ENCODE peak calls at places on chromosomes 7 and 10, in eight cellular contexts. Z is RWPE1, D is pancreas, F is colonic mucosa, Q is dorsolateral prefrontal cortex, C is HepG2, X is stomach, S is uterus. J is an unnamed sample.

GRCh38 chr10:633279-634245 is 55.9 kb downstream of the DIP2C start:
- DNase-seq in Z (no peak), D (peak), F (no peak), Q (peak), C (peak), X (peak), S (no peak), J (no peak)

GRCh38 chr7:155269766-155270585 is 27.7 kb upstream of the INSIG1 start:
- DNase-seq in Z (no peak), D (no peak), F (no peak), Q (no peak), C (peak), X (no peak), S (no peak), J (no peak)

GRCh38 chr7:137343483-137343841 is at the start of gene PTN:
- DNase-seq in Z (peak), D (peak), F (no peak), Q (peak), C (no peak), X (no peak), S (peak), J (peak)

GRCh38 chr10:90087197-90088007 is 386.0 kb downstream of the KIF20B start:
- DNase-seq in Z (peak), D (no peak), F (no peak), Q (no peak), C (no peak), X (no peak), S (no peak), J (no peak)

GRCh38 chr7:152986369-152986768 is 226.8 kb downstream of the ACTR3B start:
- DNase-seq in Z (no peak), D (no peak), F (no peak), Q (no peak), C (no peak), X (no peak), S (no peak), J (no peak)

GRCh38 chr7:17405786-17406185 is 107.3 kb downstream of the AHR start:
- DNase-seq in Z (peak), D (no peak), F (no peak), Q (no peak), C (peak), X (no peak), S (no peak), J (no peak)

GRCh38 chr7:115779561-115779960 is 251.0 kb downstream of the TFEC start:
- DNase-seq in Z (no peak), D (no peak), F (no peak), Q (no peak), C (no peak), X (no peak), S (no peak), J (no peak)

GRCh38 chr10:74021248-74022055 is 23.5 kb downstream of the VCL start:
- DNase-seq in Z (peak), D (no peak), F (no peak), Q (no peak), C (no peak), X (no peak), S (no peak), J (no peak)

GRCh38 chr10:114239117-114239993 is at the start of gene VWA2:
- DNase-seq in Z (peak), D (peak), F (peak), Q (no peak), C (no peak), X (peak), S (no peak), J (no peak)

GRCh38 chr10:86899670-86900276 is 57.6 kb downstream of the MMRN2 start:
- DNase-seq in Z (peak), D (no peak), F (peak), Q (peak), C (peak), X (peak), S (peak), J (peak)

GRCh38 chr10:95363303-95363912 is 72.6 kb upstream of the PDLIM1 start:
- DNase-seq in Z (peak), D (no peak), F (peak), Q (no peak), C (peak), X (peak), S (peak), J (no peak)

GRCh38 chr7:151566897-151567320 is 47.2 kb upstream of the RHEB start:
- DNase-seq in Z (no peak), D (no peak), F (no peak), Q (no peak), C (no peak), X (no peak), S (peak), J (no peak)

GRCh38 chr10:782751-783648 is 93.5 kb upstream of the DIP2C start:
- DNase-seq in Z (no peak), D (peak), F (peak), Q (no peak), C (no peak), X (peak), S (no peak), J (no peak)

GRCh38 chr10:29658984-29659769 is 24.4 kb upstream of the SVIL start:
- DNase-seq in Z (peak), D (no peak), F (peak), Q (no peak), C (peak), X (peak), S (peak), J (no peak)

GRCh38 chr10:117518246-117518645 is 24.3 kb upstream of the EMX2 start:
- DNase-seq in Z (no peak), D (no peak), F (no peak), Q (no peak), C (no peak), X (no peak), S (peak), J (no peak)

GRCh38 chr7:97733276-97734206 is 1.7 kb downstream of the TAC1 start:
- DNase-seq in Z (no peak), D (peak), F (no peak), Q (peak), C (no peak), X (no peak), S (no peak), J (no peak)

GRCh38 chr10:61899663-61899996 is 1.9 kb upstream of the ARID5B start:
- DNase-seq in Z (no peak), D (no peak), F (no peak), Q (no peak), C (no peak), X (no peak), S (no peak), J (no peak)

GRCh38 chr7:12490105-12490688 is 80.3 kb upstream of the SCIN start:
- DNase-seq in Z (peak), D (no peak), F (no peak), Q (no peak), C (peak), X (no peak), S (no peak), J (no peak)

GRCh38 chr10:91409069-91409868 is 875 bp upstream of the HECTD2 start:
- DNase-seq in Z (peak), D (peak), F (peak), Q (peak), C (peak), X (peak), S (peak), J (peak)

GRCh38 chr10:10222288-10222945 is 795.3 kb upstream of the CELF2 start:
- DNase-seq in Z (no peak), D (no peak), F (no peak), Q (no peak), C (no peak), X (no peak), S (no peak), J (no peak)

GRCh38 chr7:43702974-43703373 is 26.3 kb downstream of the COA1 start:
- DNase-seq in Z (no peak), D (no peak), F (no peak), Q (no peak), C (no peak), X (no peak), S (no peak), J (no peak)

GRCh38 chr10:51528527-51528926 is 170.9 kb downstream of the CSTF2T start:
- DNase-seq in Z (no peak), D (no peak), F (no peak), Q (no peak), C (no peak), X (no peak), S (no peak), J (no peak)

GRCh38 chr10:131852823-131853609 is 47.8 kb upstream of the PPP2R2D start:
- DNase-seq in Z (no peak), D (peak), F (no peak), Q (peak), C (no peak), X (no peak), S (no peak), J (no peak)

GRCh38 chr7:123682690-123683089 is 27.0 kb downstream of the LMOD2 start:
- DNase-seq in Z (peak), D (no peak), F (peak), Q (no peak), C (peak), X (no peak), S (no peak), J (no peak)

GRCh38 chr10:23326541-23327307 is 17.9 kb downstream of the C10orf67 start:
- DNase-seq in Z (no peak), D (no peak), F (no peak), Q (no peak), C (no peak), X (no peak), S (no peak), J (no peak)

GRCh38 chr10:86553213-86553612 is 31.6 kb upstream of the WAPL start:
- DNase-seq in Z (no peak), D (no peak), F (no peak), Q (no peak), C (no peak), X (no peak), S (no peak), J (no peak)

GRCh38 chr7:21543528-21544302 is 876 bp downstream of the DNAH11 start:
- DNase-seq in Z (peak), D (no peak), F (no peak), Q (no peak), C (no peak), X (no peak), S (no peak), J (no peak)

GRCh38 chr10:121792198-121792597 is 135.6 kb downstream of the ATE1 start:
- DNase-seq in Z (no peak), D (no peak), F (no peak), Q (no peak), C (no peak), X (no peak), S (no peak), J (no peak)

GRCh38 chr7:26696978-26697377 is 167.4 kb downstream of the SKAP2 start:
- DNase-seq in Z (no peak), D (no peak), F (no peak), Q (no peak), C (no peak), X (no peak), S (no peak), J (no peak)

GRCh38 chr10:2914741-2915140 is 152.6 kb upstream of the PFKP start:
- DNase-seq in Z (no peak), D (no peak), F (no peak), Q (no peak), C (no peak), X (no peak), S (no peak), J (no peak)

GRCh38 chr7:7956531-7957221 is 11.9 kb upstream of the GLCCI1 start:
- DNase-seq in Z (no peak), D (no peak), F (no peak), Q (no peak), C (no peak), X (no peak), S (no peak), J (no peak)

GRCh38 chr7:1777122-1777521 is 107.0 kb downstream of the ELFN1 start:
- DNase-seq in Z (no peak), D (no peak), F (no peak), Q (no peak), C (no peak), X (peak), S (no peak), J (no peak)

GRCh38 chr7:102115181-102115580 is 171.5 kb upstream of the SH2B2 start:
- DNase-seq in Z (no peak), D (no peak), F (no peak), Q (no peak), C (no peak), X (no peak), S (no peak), J (no peak)

GRCh38 chr7:102111063-102111757 is 175.5 kb upstream of the SH2B2 start:
- DNase-seq in Z (no peak), D (peak), F (no peak), Q (peak), C (no peak), X (no peak), S (peak), J (peak)

GRCh38 chr7:102115931-102116330 is 170.7 kb upstream of the SH2B2 start:
- DNase-seq in Z (no peak), D (no peak), F (no peak), Q (no peak), C (no peak), X (no peak), S (no peak), J (no peak)

GRCh38 chr7:102107474-102108104 is 179.1 kb upstream of the SH2B2 start:
- DNase-seq in Z (no peak), D (no peak), F (peak), Q (no peak), C (no peak), X (no peak), S (no peak), J (no peak)

DNA sequence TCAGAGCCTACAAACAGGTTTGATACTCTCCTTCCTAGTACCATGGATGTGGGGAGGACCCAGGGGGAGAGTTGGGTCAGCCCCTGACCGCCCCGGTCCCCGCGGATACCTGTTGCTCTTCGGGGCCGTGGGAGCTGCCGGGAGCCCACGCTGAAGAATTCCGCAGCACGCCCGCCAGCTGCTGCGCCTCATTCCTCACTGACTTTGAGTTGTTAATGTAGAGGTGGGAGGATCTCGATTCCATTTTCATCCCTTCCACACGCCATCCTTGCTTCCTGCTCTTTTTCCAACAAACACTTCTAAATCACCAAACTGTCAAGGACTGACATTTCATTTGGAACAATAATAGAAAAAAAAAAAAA is 174.9 kb upstream of the SH2B2 start:
- DNase-seq in Z (no peak), D (no peak), F (no peak), Q (no peak), C (no peak), X (no peak), S (peak), J (no peak)
- H3K27ac ChIP-seq in Z (peak), D (no peak), F (no peak), Q (peak), C (no peak), X (no peak), S (peak), J (peak)

DNA sequence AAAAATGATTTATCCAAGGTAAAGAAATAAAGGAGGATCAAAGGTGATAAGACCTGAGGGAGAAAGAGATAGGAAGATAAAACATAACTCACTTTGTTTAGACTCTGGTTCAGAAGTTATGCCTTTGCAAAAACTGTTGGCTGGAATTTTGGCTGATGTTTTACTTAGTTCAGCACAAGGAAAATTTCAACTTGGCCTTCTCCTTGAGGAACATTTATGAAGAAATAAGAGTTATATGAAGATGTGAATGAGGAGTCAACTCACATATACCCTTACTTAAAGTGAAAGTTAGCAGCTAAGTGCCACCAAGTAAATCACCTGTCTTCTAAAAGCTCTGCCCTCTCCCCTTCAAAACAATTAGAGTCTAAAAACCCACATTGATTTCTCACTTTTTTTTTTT is 39.7 kb upstream of the COL1A2 start:
- DNase-seq in Z (no peak), D (no peak), F (no peak), Q (no peak), C (no peak), X (no peak), S (no peak), J (no peak)
- H3K27ac ChIP-seq in Z (no peak), D (no peak), F (no peak), Q (no peak), C (no peak), X (no peak), S (peak), J (no peak)

GRCh38 chr7:51590746-51591145 is 274.1 kb upstream of the COBL start:
- DNase-seq in Z (no peak), D (no peak), F (no peak), Q (no peak), C (no peak), X (no peak), S (no peak), J (no peak)
- H3K27ac ChIP-seq in Z (no peak), D (no peak), F (no peak), Q (no peak), C (no peak), X (no peak), S (no peak), J (no peak)

DNA sequence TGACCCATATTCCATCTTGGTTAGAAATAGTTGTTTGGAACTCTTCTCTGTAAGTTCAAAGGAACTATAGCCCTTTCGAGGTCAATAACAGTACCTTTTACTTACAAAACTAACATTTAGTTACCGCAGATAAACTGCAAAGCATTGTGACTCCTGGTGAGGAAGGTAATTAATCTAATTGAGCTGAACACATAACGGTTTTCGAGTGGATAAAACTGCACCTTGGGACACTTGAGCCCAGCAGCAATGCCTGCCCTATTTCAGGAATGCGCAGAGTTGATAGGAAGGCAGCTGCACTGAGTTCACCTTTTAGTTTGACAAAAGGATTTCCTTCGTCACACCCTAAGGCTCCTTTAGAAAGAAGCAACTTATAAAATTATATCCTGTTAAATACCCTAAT is 75.4 kb downstream of the JAZF1 start:
- DNase-seq in Z (no peak), D (no peak), F (no peak), Q (no peak), C (no peak), X (no peak), S (no peak), J (no peak)
- H3K27ac ChIP-seq in Z (no peak), D (no peak), F (no peak), Q (peak), C (no peak), X (no peak), S (peak), J (no peak)

GRCh38 chr10:33008499-33009243 is 50.6 kb upstream of the ITGB1 start:
- DNase-seq in Z (peak), D (no peak), F (peak), Q (no peak), C (peak), X (peak), S (peak), J (peak)

GRCh38 chr10:33005322-33006282 is 47.6 kb upstream of the ITGB1 start:
- DNase-seq in Z (peak), D (peak), F (peak), Q (no peak), C (peak), X (peak), S (peak), J (peak)

GRCh38 chr10:33009244-33010131 is 51.5 kb upstream of the ITGB1 start:
- DNase-seq in Z (no peak), D (no peak), F (no peak), Q (no peak), C (no peak), X (no peak), S (no peak), J (no peak)

GRCh38 chr10:33006342-33006887 is 48.4 kb upstream of the ITGB1 start:
- DNase-seq in Z (no peak), D (no peak), F (no peak), Q (no peak), C (no peak), X (no peak), S (no peak), J (no peak)

DNA sequence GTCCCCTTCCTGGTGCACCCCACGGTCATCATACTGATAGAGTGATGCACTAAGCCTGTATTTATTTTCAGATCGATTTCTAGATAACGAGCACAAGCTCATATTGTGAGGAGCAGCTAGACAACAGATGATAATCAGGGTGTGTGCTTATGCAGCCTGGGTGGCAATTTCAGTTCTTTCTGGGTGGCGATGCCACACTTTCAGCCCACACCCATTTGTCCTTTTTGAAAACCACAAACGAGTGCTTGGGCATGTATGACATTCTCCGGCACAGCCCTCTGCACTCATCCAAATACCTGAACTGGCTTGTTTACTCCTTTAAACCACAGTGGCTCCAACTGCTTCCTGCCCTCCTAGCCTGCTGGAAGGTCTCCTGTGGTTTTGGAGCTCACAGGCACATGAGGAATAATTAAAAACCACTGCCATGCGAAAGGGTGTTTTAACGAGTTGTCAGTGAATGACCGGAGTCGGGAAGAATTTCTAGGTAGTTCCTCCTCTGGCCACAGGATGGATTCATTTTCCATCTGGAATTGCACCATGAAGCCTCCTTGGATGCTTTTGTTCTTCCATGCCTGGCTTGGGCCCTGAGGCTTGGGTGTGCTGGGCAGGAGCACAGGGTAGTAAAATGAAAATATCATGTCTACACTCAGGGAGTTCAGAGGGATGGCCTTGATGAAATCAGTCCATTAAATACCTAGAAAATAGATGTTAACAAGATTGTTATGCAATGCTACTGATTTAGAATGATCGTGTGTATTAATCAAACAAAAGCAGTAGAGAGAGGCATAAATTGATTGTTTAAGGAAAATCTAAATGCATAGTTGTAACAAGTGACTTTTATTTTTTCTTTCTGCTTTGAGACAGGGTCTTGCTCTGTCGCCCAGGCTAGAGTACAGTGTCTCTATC is 52.4 kb upstream of the ITGB1 start:
- DNase-seq in Z (peak), D (no peak), F (no peak), Q (no peak), C (peak), X (no peak), S (no peak), J (no peak)
- H3K27ac ChIP-seq in Z (peak), D (peak), F (no peak), Q (no peak), C (no peak), X (no peak), S (no peak), J (no peak)